ENCODE peak calls at places on chromosomes 6 and 20, in five cellular contexts. R is fibroblast of lung; U is SK-N-SH; K is CD8-positive, alpha-beta memory T cell; D is psoas muscle. Z is an unnamed sample.
A peak's percentile ranks its signal among the peaks of the same experiment; 100 is the strongest.

GRCh38 chr20:719816-720215 is 44.2 kb upstream of the SCRT2 start:
- DNase-seq in D (no peak), R (no peak), K (no peak), U (no peak), Z (peak; percentile 43)

GRCh38 chr6:108621117-108621516 is 60.4 kb downstream of the FOXO3 start:
- DNase-seq in K (no peak), U (no peak), R (peak; percentile 82), D (peak; percentile 76), Z (no peak)

GRCh38 chr6:101614774-101615173 is 221.3 kb downstream of the GRIK2 start:
- DNase-seq in R (peak; percentile 15), D (no peak), K (no peak), U (no peak), Z (no peak)

GRCh38 chr6:213284-213683 is 79.0 kb upstream of the DUSP22 start:
- DNase-seq in D (no peak), R (no peak), U (no peak), K (no peak), Z (no peak)

GRCh38 chr20:4880051-4880450 is 121.3 kb downstream of the SLC23A2 start:
- DNase-seq in R (no peak), D (no peak), U (no peak), K (no peak), Z (no peak)

GRCh38 chr6:143596857-143597256 is 80.9 kb upstream of the PHACTR2 start:
- DNase-seq in D (peak; percentile 72), K (no peak), R (peak; percentile 64), U (no peak), Z (no peak)

GRCh38 chr6:112145080-112145573 is 57.7 kb downstream of the FAM229B start:
- DNase-seq in U (no peak), K (no peak), D (no peak), R (no peak), Z (peak; percentile 28)

GRCh38 chr6:20652691-20653479 is 118.6 kb downstream of the CDKAL1 start:
- DNase-seq in R (peak; percentile 59), U (no peak), D (no peak), K (no peak), Z (no peak)

GRCh38 chr6:97465877-97466710 is 183.1 kb upstream of the MMS22L start:
- DNase-seq in U (no peak), R (no peak), K (no peak), D (no peak), Z (no peak)

GRCh38 chr6:134529921-134530320 is 212.0 kb upstream of the SGK1 start:
- DNase-seq in U (no peak), D (no peak), R (no peak), K (no peak), Z (no peak)

GRCh38 chr20:2521369-2522305 is 12.9 kb upstream of the ZNF343 start:
- DNase-seq in R (peak; percentile 55), D (peak; percentile 23), U (peak; percentile 49), K (peak; percentile 45), Z (peak; percentile 61)

GRCh38 chr20:16479666-16480065 is 93.6 kb downstream of the KIF16B start:
- DNase-seq in R (peak; percentile 45), U (no peak), K (no peak), D (no peak), Z (no peak)

GRCh38 chr6:149134531-149134933 is 183.0 kb upstream of the TAB2 start:
- DNase-seq in D (no peak), R (peak; percentile 52), U (peak; percentile 35), K (no peak), Z (no peak)

GRCh38 chr6:146914563-146915483 is 289.4 kb upstream of the STXBP5 start:
- DNase-seq in R (peak; percentile 99), D (peak; percentile 28), U (peak; percentile 8), K (no peak), Z (no peak)
- H3K4me3 ChIP-seq in R (peak overlapping the region; percentile 37), D (peak overlapping the region; percentile 47), U (peak overlapping the region; percentile 28), K (no peak overlapping the region), Z (no peak overlapping the region)

DNA sequence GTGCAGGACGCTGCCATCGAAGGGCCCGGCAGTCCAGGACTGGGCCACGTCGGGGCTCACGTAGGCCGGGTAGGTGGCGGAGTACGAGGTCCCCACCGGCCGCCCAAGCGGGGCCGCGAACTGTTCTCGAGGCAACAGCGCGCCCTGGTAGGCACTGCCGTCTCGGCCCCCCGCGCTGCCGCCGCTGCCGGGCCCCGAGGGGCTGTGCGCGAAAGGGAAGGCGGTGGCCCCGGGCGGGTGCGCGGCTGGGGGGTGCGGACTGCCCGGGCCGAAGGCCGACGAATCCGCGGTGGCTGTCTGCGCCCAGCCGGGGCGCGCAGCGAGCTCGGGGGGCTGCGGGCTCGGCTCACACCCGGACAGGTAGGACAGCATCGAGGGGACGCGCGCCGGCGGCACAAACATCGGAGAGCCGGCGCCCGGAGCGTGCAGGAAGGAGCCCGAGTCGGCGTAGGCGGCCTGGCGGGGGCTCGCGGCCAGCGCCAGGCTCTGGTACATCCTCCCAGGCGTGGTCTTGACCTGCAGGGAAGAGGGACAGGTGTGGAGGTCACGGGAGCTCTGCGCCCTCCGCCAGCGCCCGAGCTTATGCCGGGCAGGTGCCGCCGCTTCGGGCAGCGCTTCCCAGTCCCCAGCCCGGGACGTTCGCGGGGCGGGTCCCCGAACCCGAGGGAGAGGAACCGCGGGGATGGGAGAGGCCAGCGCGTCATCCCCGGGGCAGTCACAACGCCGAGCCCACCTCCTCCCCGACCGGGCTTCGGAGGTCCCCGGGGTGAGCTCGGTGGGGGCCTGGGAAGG is 572 bp downstream of the GATA5 start:
- DNase-seq in R (no peak), K (no peak), U (no peak), D (no peak), Z (no peak)
- H3K27me3 ChIP-seq in R (peaks cover 18% of the 10 kb centered on the region), K (no peaks in the 10 kb centered on the region), U (peaks cover 59% of the 10 kb centered on the region), D (peaks cover 76% of the 10 kb centered on the region), Z (no peaks in the 10 kb centered on the region)

GRCh38 chr6:81940451-81940850 is 188.0 kb upstream of the TENT5A start:
- DNase-seq in U (no peak), R (no peak), K (no peak), D (no peak), Z (no peak)
- H3K27ac ChIP-seq in U (no peak overlapping the region), R (no peak overlapping the region), K (no peak overlapping the region), D (no peak overlapping the region), Z (no peak overlapping the region)

GRCh38 chr6:29747688-29748250 is 24.5 kb downstream of the HLA-F start:
- DNase-seq in U (peak; percentile 25), R (no peak), D (no peak), K (no peak), Z (peak; percentile 27)
- H3K4me3 ChIP-seq in U (no peak overlapping the region), R (peak overlapping the region; percentile 91), D (peak overlapping the region; percentile 82), K (peak overlapping the region; percentile 89), Z (peak overlapping the region; percentile 57)

GRCh38 chr6:14147891-14148290 is 30.3 kb downstream of the CD83 start:
- DNase-seq in D (no peak), K (no peak), R (peak; percentile 20), U (no peak), Z (no peak)
- H3K27me3 ChIP-seq in D (peaks cover 6% of the 10 kb centered on the region), K (no peaks in the 10 kb centered on the region), R (peaks cover 4% of the 10 kb centered on the region), U (no peaks in the 10 kb centered on the region), Z (no peaks in the 10 kb centered on the region)

DNA sequence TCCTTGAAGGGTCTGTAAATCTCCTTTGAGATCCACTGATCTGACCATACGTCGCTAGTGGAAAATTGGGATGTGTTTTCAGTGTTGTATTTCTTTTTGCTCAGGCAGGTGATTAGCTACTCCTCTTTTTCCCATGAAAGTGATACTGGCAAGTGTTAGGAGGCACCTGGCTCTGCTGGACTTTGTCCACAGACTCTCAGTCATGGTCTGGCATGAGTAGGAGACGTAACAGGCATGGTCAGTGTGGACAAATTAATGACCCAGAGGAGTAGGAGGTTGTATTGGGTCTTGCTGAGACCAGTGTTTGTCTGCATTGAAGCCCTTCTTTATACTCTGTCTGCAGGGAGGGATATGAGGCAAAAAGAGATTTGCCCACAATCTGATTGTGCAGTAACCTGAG is 178.7 kb downstream of the DTNBP1 start:
- DNase-seq in U (no peak), K (no peak), D (no peak), R (no peak), Z (no peak)
- H3K27ac ChIP-seq in U (no peak overlapping the region), K (no peak overlapping the region), D (peak overlapping the region; percentile 67), R (no peak overlapping the region), Z (no peak overlapping the region)

GRCh38 chr6:29753309-29753644 is 30.0 kb downstream of the HLA-F start:
- DNase-seq in R (no peak), U (no peak), D (no peak), K (no peak), Z (no peak)
- H3K4me3 ChIP-seq in R (peak overlapping the region; percentile 81), U (peak overlapping the region; percentile 48), D (peak overlapping the region; percentile 80), K (peak overlapping the region; percentile 93), Z (no peak overlapping the region)

Z was measured in WERI-Rb-1.